ENCODE peak calls at places on chromosomes 11 and 22, in five cellular contexts. K, Z, E, G and X are unnamed samples.

GRCh38 chr22:50551160-50551752 is 5.6 kb downstream of the KLHDC7B start:
- DNase-seq in E (no peak), Z (no peak), G (no peak), K (no peak), X (no peak)

GRCh38 chr11:122781378-122782040 is 56.8 kb upstream of the CRTAM start:
- DNase-seq in E (peak), K (peak), G (peak), Z (peak), X (peak)

GRCh38 chr22:41976961-41977566 is 7.8 kb downstream of the SEPTIN3 start:
- DNase-seq in G (no peak), E (no peak), K (peak), Z (no peak), X (no peak)

GRCh38 chr22:38866399-38867123 is 5.5 kb downstream of the CBX6 start:
- DNase-seq in G (no peak), K (no peak), Z (peak), E (no peak), X (no peak)

GRCh38 chr11:133934599-133935550 is 21.9 kb downstream of the IGSF9B start:
- DNase-seq in G (no peak), Z (no peak), E (peak), K (peak), X (no peak)

GRCh38 chr22:32665676-32666075 is 135.8 kb upstream of the TIMP3 start:
- DNase-seq in E (no peak), K (no peak), Z (no peak), G (no peak), X (no peak)

GRCh38 chr11:115222218-115222862 is 281.9 kb downstream of the CADM1 start:
- DNase-seq in G (no peak), E (peak), Z (no peak), K (no peak), X (peak)

GRCh38 chr22:34437140-34437539 is 516.9 kb upstream of the LARGE1 start:
- DNase-seq in Z (no peak), K (no peak), G (peak), E (no peak), X (no peak)

GRCh38 chr22:34225278-34225677 is 305.0 kb upstream of the LARGE1 start:
- DNase-seq in K (no peak), Z (no peak), G (no peak), E (no peak), X (no peak)

GRCh38 chr11:131987703-131988102 is 617.3 kb downstream of the NTM start:
- DNase-seq in G (no peak), E (no peak), K (no peak), Z (no peak), X (no peak)

GRCh38 chr11:48087974-48088681 is 107.8 kb downstream of the PTPRJ start:
- DNase-seq in Z (peak), E (no peak), K (no peak), G (peak), X (no peak)

GRCh38 chr11:121416909-121417567 is 35.1 kb upstream of the SORL1 start:
- DNase-seq in K (no peak), G (peak), E (peak), Z (peak), X (peak)

GRCh38 chr11:33663121-33663520 is 37.5 kb downstream of the C11orf91 start:
- DNase-seq in Z (no peak), K (no peak), E (no peak), G (no peak), X (no peak)

GRCh38 chr11:87292598-87292997 is 254.9 kb downstream of the TMEM135 start:
- DNase-seq in K (no peak), Z (no peak), G (no peak), E (no peak), X (no peak)

GRCh38 chr11:113410414-113411135 is 23.0 kb downstream of the ANKK1 start:
- DNase-seq in E (no peak), K (no peak), G (no peak), Z (no peak), X (no peak)

GRCh38 chr11:3214420-3214699 is 4.3 kb downstream of the MRGPRG start:
- DNase-seq in G (no peak), K (no peak), E (no peak), Z (no peak), X (no peak)

GRCh38 chr11:44300881-44301855 is 8.8 kb downstream of the ALX4 start:
- DNase-seq in E (peak), K (no peak), G (no peak), Z (no peak), X (peak)

GRCh38 chr11:131409307-131409706 is 38.9 kb downstream of the NTM start:
- DNase-seq in E (no peak), G (no peak), K (no peak), Z (no peak), X (no peak)

GRCh38 chr22:37349043-37349814 is 66.9 kb downstream of the CYTH4 start:
- DNase-seq in G (no peak), E (no peak), K (no peak), Z (no peak), X (no peak)
- H3K4me3 ChIP-seq in G (no peak), E (no peak), K (no peak), Z (no peak), X (no peak)

DNA sequence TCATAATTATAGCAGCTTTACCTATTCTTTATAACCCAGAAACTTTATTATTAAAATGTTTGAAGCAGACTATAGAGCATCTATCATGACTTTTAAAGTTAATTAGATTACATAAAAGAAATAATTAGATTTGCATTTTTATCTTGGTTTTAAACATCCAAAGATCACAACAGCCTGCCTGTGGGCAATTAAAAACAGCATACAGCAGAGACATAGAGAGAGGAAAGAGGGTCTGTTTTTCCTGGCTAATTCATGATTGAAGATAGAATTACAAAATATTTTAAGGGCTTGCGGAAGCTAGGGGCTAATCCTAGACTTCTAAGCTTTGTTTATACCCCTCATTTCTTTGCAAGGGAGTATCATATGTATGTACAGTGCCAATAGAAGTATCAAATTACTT is 178.1 kb downstream of the SOX6 start:
- DNase-seq in E (no peak), K (peak), Z (no peak), G (no peak), X (no peak)
- H3K4me3 ChIP-seq in E (no peak), K (no peak), Z (no peak), G (no peak), X (no peak)

DNA sequence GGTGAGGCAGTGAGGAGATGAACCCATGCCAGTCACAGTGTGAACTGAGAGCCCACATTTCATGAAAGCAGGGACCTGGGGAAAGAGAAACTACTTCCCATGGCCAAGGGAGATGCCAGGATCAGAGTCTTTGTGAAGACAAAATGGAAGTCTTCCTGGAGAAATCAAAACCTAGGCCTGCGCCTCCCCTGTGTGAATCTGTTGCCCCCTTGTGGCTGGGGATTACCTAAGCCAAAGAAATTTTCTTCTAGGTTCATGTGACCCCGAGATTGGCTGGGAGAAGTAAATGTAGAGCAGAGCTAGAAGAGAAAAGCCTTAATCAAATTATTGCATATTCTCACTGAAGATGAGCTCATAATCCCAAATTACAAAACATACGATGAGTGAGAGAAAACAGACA is 1075.3 kb downstream of the TBC1D22A start:
- DNase-seq in Z (no peak), K (peak), E (no peak), G (no peak), X (no peak)
- H3K4me3 ChIP-seq in Z (no peak), K (no peak), E (no peak), G (no peak), X (no peak)

DNA sequence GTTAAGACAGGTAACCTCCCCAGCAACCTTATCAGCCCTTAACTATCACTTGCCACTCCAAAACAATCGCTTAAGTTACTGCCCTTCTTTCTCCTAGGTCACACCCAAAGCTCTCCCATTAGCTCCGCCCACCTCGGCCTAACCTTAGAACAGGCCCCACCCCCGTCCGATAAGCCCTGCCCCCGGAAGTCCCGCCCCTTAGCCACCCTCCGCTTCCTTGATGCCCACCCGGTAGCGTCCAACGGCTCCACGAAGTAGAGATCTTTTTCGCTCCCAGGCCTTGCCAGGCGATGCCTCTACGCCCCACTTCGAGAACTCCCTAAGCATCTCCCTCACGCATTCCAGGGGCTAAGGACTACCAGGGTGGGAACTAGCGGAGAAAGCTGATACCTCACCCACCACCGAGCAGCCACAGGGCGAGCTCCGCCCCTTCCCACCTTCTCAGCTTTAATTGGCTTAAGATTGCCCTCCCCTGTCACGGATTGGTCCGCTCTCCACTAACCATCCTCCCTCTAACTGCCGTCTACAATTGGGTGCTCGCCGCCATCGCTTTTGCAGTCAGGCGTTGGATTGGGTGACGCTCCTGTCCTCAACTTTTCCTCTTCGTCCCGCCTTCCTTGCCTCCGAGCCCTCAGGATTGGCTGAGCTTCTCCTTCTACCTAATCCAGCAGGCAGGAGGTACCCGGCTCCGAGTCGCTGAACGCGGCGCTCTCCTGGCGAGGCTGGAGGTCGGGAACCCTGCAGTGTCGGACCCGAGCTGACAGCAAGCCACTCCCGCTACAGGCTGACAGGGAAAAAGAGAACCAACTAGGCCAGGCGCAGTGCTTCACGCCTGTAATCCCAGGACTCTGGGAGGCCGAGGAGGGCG is at the start of gene ZBTB3:
- DNase-seq in Z (peak), E (peak), K (peak), G (peak), X (peak)
- H3K4me3 ChIP-seq in Z (peak), E (peak), K (peak), G (peak), X (peak)

DNA sequence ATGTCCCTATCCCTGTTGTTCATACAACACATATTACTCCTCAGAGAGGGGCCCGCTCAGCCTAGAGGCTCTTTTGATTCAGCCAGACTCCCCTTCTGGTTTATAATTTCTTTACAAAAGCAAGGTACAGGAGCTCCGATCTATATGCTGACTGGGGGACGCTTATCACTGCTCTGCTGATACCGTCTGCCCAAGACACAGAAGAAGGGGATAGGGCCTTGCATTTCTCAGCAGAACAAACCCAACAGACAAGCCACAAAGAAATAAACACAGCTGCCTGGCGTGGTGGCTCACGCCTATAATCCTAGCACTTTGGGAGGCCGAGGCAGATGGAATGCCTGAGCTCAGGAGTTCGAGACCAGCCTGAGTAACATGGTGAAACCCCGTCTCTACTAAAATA is 109.9 kb upstream of the AKIP1 start:
- DNase-seq in K (no peak), E (no peak), G (no peak), Z (no peak), X (no peak)
- H3K4me3 ChIP-seq in K (no peak), E (no peak), G (no peak), Z (no peak), X (no peak)

DNA sequence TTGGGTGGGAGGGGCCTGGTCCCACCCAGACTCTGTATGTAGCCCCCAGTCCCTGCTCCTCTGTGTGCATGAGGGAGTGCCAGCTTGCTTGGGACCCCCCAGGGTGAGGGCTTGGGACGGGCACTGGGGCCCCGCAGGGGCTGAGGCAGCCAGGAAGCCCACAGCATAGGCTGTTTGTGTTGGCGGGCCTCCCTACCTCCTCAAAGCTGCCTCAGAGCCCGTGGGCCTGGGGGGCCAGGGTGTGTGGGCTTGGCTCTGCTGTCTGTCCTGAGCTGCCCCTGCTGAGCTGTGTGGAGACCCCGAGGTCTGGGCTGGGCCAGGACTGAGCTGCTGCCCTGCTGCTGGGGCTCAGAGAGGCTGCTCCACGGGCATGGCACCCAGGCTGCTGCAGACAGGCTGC is 3.2 kb downstream of the TSPAN4 start:
- DNase-seq in E (no peak), G (no peak), Z (no peak), K (no peak), X (no peak)
- H3K4me3 ChIP-seq in E (peak), G (no peak), Z (no peak), K (no peak), X (peak)

DNA sequence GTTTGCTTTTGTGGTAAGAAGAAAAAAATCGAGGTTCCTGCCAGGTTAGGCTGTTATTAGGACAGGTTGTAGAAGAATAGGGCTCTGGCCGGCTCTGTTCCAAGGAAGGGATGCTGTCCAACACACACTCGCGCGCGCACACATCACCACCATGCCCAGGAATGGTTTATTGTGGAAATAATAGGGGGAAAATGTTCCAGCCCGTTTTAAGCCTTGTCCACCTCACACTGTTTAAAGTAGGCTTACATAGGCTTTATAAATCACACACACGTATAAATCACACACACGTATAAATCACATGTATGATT is 1.2 kb upstream of the ARHGAP20 start:
- DNase-seq in G (no peak), E (no peak), K (no peak), Z (peak), X (no peak)
- H3K4me3 ChIP-seq in G (no peak), E (no peak), K (no peak), Z (peak), X (peak)

GRCh38 chr11:73314121-73314948 is 6.3 kb downstream of the ARHGEF17 start:
- DNase-seq in Z (peak), G (no peak), K (no peak), E (no peak), X (no peak)
- H3K4me3 ChIP-seq in Z (peak), G (no peak), K (no peak), E (peak), X (no peak)

GRCh38 chr11:102546923-102547471 is 16.4 kb upstream of the MMP7 start:
- DNase-seq in E (no peak), K (no peak), Z (no peak), G (no peak), X (no peak)
- H3K4me3 ChIP-seq in E (no peak), K (no peak), Z (no peak), G (no peak), X (no peak)

GRCh38 chr22:23715811-23716355 is 25.1 kb downstream of the RGL4 start:
- DNase-seq in G (no peak), K (no peak), E (no peak), Z (no peak), X (no peak)
- H3K4me3 ChIP-seq in G (no peak), K (peak), E (no peak), Z (peak), X (peak)